ENCODE peak calls at places on chromosomes 3 and 15, in four cellular contexts. X is HFFc6, Q is upper lobe of left lung, M is adrenal gland. U is an unnamed sample.

GRCh38 chr3:41200669-41201021 is 1.3 kb downstream of the CTNNB1 start:
- DNase-seq in M (peak), Q (peak), X (peak), U (no peak)

GRCh38 chr3:149417174-149417573 is 39.7 kb upstream of the TM4SF1 start:
- DNase-seq in M (no peak), Q (no peak), X (no peak), U (no peak)

GRCh38 chr3:6779140-6779539 is 81.8 kb upstream of the GRM7 start:
- DNase-seq in X (no peak), M (no peak), Q (no peak), U (no peak)

GRCh38 chr3:30686176-30686575 is 79.8 kb downstream of the TGFBR2 start:
- DNase-seq in M (no peak), Q (no peak), X (no peak), U (no peak)

GRCh38 chr3:126376464-126376863 is 18.2 kb upstream of the CFAP100 start:
- DNase-seq in X (no peak), Q (no peak), M (no peak), U (no peak)

GRCh38 chr15:55858661-55859060 is 115.7 kb upstream of the PRTG start:
- DNase-seq in Q (no peak), X (no peak), M (peak), U (no peak)

GRCh38 chr3:151580592-151580991 is 119.7 kb upstream of the IGSF10 start:
- DNase-seq in Q (no peak), X (peak), M (no peak), U (no peak)

GRCh38 chr3:130850044-130850797 is 43.7 kb upstream of the ATP2C1 start:
- DNase-seq in X (no peak), Q (peak), M (peak), U (no peak)

GRCh38 chr3:45224824-45225464 is 1.1 kb downstream of the TMEM158 start:
- DNase-seq in M (peak), Q (peak), X (peak), U (no peak)

GRCh38 chr15:39058371-39059131 is 493.9 kb upstream of the RASGRP1 start:
- DNase-seq in M (no peak), Q (no peak), X (no peak), U (no peak)

GRCh38 chr3:76470285-76470684 is 569.6 kb upstream of the ROBO2 start:
- DNase-seq in Q (no peak), M (no peak), X (no peak), U (no peak)

GRCh38 chr3:49531715-49532114 is 22.6 kb upstream of the BSN start:
- DNase-seq in M (no peak), X (no peak), Q (no peak), U (no peak)

GRCh38 chr3:82002993-82003642 is 241.7 kb upstream of the GBE1 start:
- DNase-seq in X (no peak), M (no peak), Q (no peak), U (no peak)

GRCh38 chr15:79025802-79026201 is 64.8 kb downstream of the RASGRF1 start:
- DNase-seq in X (no peak), M (no peak), Q (no peak), U (no peak)

GRCh38 chr3:71503525-71504249 is 79.8 kb downstream of the FOXP1 start:
- DNase-seq in M (no peak), Q (no peak), X (peak), U (no peak)

GRCh38 chr3:5095879-5096278 is 26.2 kb upstream of the ARL8B start:
- DNase-seq in X (no peak), M (peak), Q (no peak), U (peak)

GRCh38 chr15:66935121-66935520 is 130.3 kb upstream of the SMAD3 start:
- DNase-seq in M (no peak), X (no peak), Q (peak), U (no peak)

GRCh38 chr15:90035095-90035834 is 34.1 kb downstream of the ZNF710 start:
- DNase-seq in Q (peak), M (peak), X (no peak), U (no peak)

GRCh38 chr3:190504354-190505125 is 9.3 kb upstream of the IL1RAP start:
- DNase-seq in M (no peak), X (no peak), Q (no peak), U (no peak)

GRCh38 chr15:75706682-75706954 is 6.0 kb downstream of the CSPG4 start:
- DNase-seq in X (no peak), Q (no peak), M (peak), U (no peak)

GRCh38 chr3:8888296-8888915 is 74.9 kb downstream of the RAD18 start:
- DNase-seq in Q (no peak), M (no peak), X (peak), U (no peak)

GRCh38 chr3:76561494-76562242 is 478.2 kb upstream of the ROBO2 start:
- DNase-seq in Q (no peak), M (no peak), X (no peak), U (no peak)

GRCh38 chr15:95832655-95833054 is 497.8 kb upstream of the NR2F2 start:
- DNase-seq in X (no peak), Q (no peak), M (no peak), U (no peak)

GRCh38 chr3:108959017-108959416 is 5.3 kb upstream of the GUCA1C start:
- DNase-seq in X (no peak), Q (no peak), M (no peak), U (no peak)

GRCh38 chr3:15797600-15798303 is at the start of gene ANKRD28:
- DNase-seq in Q (peak), X (peak), M (peak), U (no peak)
- TF ChIP-seq CTCF in Q (peak), X (peak), M (peak), U (peak)

GRCh38 chr3:182904164-182904563 is 76.2 kb downstream of the DCUN1D1 start:
- DNase-seq in M (no peak), X (no peak), Q (no peak), U (no peak)
- TF ChIP-seq CTCF in M (no peak), X (peak), Q (no peak), U (no peak)

DNA sequence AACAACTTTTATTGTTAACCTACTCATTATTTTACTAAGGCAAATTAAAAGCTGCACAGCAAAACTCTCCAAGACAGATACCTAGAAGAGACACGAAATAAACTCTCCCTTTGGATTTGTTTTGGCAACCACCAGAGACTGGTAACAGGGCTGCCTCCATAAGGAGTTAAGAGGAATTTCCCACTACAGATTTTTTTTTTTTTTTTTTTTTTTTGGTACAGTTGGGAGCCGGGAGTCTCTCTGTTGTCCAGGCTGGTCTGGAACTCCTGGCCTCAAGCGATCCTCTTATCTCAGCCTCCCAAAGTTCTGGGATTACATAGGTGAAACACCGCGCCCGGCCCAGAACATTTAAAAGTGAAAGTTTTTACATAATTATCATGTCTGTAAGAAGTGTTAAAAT is 73.6 kb upstream of the VGLL4 start:
- DNase-seq in Q (no peak), M (no peak), X (peak), U (no peak)
- TF ChIP-seq CTCF in Q (no peak), M (no peak), X (no peak), U (no peak)

GRCh38 chr3:184249412-184250166 is at the start of gene EEF1AKMT4:
- DNase-seq in M (peak), X (peak), Q (peak), U (peak)
- TF ChIP-seq CTCF in M (peak), X (peak), Q (peak), U (peak)

DNA sequence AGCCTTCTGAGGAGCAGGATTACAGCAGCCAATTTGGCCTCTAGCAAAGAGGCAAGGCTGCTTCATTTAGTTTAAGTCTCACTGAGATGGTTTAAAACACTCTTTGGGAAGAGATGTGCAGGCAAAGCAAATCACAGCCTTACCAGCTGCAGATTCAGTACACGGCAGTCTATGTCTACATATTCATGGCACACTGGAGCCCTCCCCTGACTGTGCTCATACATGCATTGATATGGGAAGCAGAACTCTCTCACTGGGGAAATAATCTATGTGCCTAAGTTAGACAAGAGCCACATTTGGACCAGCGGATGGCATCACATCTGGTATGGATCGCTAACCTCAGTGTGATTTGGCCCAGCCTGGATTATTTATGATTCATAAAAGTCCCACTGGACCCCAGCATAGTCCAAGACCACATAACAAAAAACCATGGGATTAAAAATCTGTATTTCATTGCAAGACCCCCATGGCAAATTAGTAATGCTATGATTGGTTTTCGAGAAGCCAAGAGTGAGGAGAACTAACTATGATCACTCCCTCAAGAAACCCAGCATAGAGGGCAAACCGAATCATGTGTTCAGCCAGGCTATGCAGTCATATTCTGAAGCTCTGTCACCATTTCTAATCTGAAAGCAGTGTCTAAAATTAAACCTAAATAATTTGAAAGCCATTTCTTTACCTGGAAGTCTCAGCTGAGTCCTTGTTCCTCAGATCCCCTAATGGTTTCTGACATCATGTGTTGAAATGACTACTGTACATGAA is 1.3 kb downstream of the PRICKLE2 start:
- DNase-seq in M (no peak), Q (no peak), X (peak), U (no peak)
- TF ChIP-seq CTCF in M (no peak), Q (no peak), X (peak), U (no peak)

U was measured in mesothelial cell of epicardium.